ENCODE peak calls at places on chromosomes 1 and 21, in seven cellular contexts. M is A549, H is cardiac fibroblast, K is HFFc6, L is progenitor cell of endocrine pancreas, R is DND-41, E is brain microvascular endothelial cell. T is an unnamed sample.

GRCh38 chr1:224635356-224635755 is 19.2 kb downstream of the CNIH3 start:
- DNase-seq in E (peak), R (no peak), H (peak), K (peak), L (no peak), M (no peak), T (no peak)

GRCh38 chr1:164558461-164559341 is at the start of gene PBX1:
- DNase-seq in R (peak), K (peak), H (peak), M (peak), L (peak), E (peak), T (peak)

GRCh38 chr1:99669821-99670220 is 23.9 kb downstream of the PALMD start:
- DNase-seq in K (no peak), R (no peak), E (no peak), M (no peak), L (no peak), H (no peak), T (no peak)

GRCh38 chr1:214566158-214567104 is 15.0 kb upstream of the PTPN14 start:
- DNase-seq in K (peak), E (peak), R (no peak), L (no peak), H (peak), M (peak), T (no peak)

GRCh38 chr1:240190881-240191385 is 99.2 kb downstream of the FMN2 start:
- DNase-seq in M (peak), H (peak), K (peak), R (no peak), L (no peak), E (peak), T (no peak)

GRCh38 chr21:43316156-43316845 is 110.6 kb downstream of the SIK1 start:
- DNase-seq in E (no peak), R (no peak), M (no peak), L (no peak), H (no peak), K (no peak), T (no peak)

GRCh38 chr1:28885982-28886730 is 28.2 kb upstream of the EPB41 start:
- DNase-seq in L (no peak), K (no peak), R (no peak), H (no peak), E (no peak), M (no peak), T (no peak)

GRCh38 chr1:173562813-173563212 is 40.1 kb downstream of the SLC9C2 start:
- DNase-seq in M (no peak), R (no peak), L (no peak), K (no peak), E (no peak), H (no peak), T (no peak)

GRCh38 chr1:115641762-115642167 is at the start of gene VANGL1:
- DNase-seq in K (peak), L (peak), H (peak), M (peak), E (peak), R (peak), T (no peak)

GRCh38 chr1:214310010-214310409 is 29.1 kb downstream of the SMYD2 start:
- DNase-seq in K (no peak), E (no peak), H (no peak), R (no peak), L (no peak), M (no peak), T (no peak)

GRCh38 chr1:61220531-61220930 is 138.2 kb downstream of the NFIA start:
- DNase-seq in M (no peak), R (no peak), E (no peak), K (no peak), L (no peak), H (no peak), T (no peak)

GRCh38 chr1:111948209-111949131 is 41.0 kb downstream of the KCND3 start:
- DNase-seq in E (no peak), H (peak), R (peak), K (peak), M (no peak), L (no peak), T (no peak)

GRCh38 chr1:66693856-66694255 is 58.4 kb upstream of the DYNLT5 start:
- DNase-seq in M (no peak), H (no peak), L (no peak), R (no peak), E (no peak), K (no peak), T (no peak)

GRCh38 chr1:236289492-236290131 is 7.9 kb upstream of the ERO1B start:
- DNase-seq in L (no peak), H (no peak), K (no peak), M (no peak), E (no peak), R (no peak), T (no peak)

GRCh38 chr1:183306317-183307042 is 111.7 kb downstream of the NMNAT2 start:
- DNase-seq in M (peak), K (no peak), E (no peak), H (peak), L (no peak), R (no peak), T (no peak)
- TF ChIP-seq CTCF in M (peak), K (peak), E (peak), H (peak), L (peak), R (peak), T (no peak)

GRCh38 chr1:193031431-193031830 is 27.7 kb downstream of the UCHL5 start:
- DNase-seq in H (peak), M (no peak), K (peak), E (no peak), L (no peak), R (no peak), T (no peak)
- TF ChIP-seq CTCF in H (peak), M (peak), K (peak), E (peak), L (peak), R (peak), T (no peak)

DNA sequence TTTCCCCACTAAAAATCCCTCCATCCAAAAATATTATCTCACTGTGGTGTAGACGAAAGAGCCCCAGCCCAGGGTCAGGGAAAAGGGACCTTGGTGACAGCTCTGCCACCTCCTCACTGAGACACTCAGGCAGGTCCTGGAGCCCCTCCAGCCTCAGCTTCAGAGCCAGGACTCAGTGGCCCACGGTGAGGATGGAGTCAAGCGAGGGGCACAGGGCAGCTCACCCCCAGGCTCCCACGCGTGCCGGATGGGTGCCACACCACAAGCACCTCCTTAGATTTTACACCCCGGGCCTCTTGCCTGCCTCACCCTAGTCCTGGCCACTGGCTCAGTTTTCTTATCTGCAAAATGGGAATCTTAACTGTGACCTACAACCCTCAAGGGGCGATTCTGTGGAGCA is 131.5 kb upstream of the RUNX3 start:
- DNase-seq in E (no peak), L (no peak), K (no peak), M (no peak), H (no peak), R (no peak), T (no peak)
- TF ChIP-seq CTCF in E (no peak), L (no peak), K (no peak), M (no peak), H (no peak), R (no peak), T (no peak)

DNA sequence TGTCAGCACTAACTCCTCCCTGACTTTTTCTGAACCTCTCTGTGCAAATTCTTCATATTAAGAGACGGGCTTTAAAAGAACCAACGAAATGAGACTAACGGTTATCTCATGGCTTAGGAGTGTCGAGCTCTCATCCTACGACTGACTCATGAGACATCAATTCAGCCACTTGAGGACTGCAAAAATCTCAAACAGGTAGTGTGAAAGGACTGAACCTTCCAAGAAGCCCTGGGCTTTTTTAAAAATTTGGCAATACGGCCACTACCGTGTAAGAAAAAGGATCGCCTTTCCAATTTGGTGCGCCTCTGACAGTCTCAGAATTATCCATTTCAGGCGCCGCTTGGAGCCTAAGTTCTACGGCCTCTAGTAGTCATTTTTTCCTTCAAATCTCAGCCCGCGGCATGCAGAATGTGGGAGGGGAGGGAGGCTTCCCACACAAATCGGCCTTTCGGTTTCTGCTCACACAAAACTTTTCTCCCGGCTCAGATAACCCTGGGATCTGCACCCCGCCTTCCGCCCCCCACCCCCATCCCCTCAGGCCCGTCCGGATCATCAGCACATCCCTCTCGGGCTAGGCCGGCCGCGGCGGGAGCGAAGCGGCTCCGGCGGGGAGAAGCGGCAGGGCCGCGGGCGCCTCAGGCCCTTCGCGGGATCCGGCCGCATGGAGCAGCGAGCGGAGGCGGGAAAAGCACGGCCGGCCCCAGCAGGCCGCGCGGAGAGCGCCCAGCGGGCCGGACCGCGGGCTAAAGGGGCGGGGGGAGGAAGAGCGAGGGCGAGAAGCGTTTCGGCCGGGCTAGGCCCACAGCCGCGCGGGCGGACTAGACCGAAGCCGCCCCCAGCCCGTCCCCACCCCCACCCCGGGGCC is 606 bp downstream of the HNRNPR start:
- DNase-seq in R (peak), M (no peak), K (peak), L (no peak), E (peak), H (peak), T (no peak)
- TF ChIP-seq CTCF in R (no peak), M (no peak), K (no peak), L (no peak), E (no peak), H (no peak), T (no peak)

GRCh38 chr21:38669186-38669585 is 136.5 kb upstream of the ETS2 start:
- DNase-seq in K (peak), L (no peak), E (peak), R (peak), M (peak), H (peak), T (no peak)
- TF ChIP-seq CTCF in K (peak), L (peak), E (peak), R (peak), M (peak), H (peak), T (no peak)

GRCh38 chr1:1101503-1101902 is 14.4 kb downstream of the C1orf159 start:
- DNase-seq in M (no peak), K (no peak), L (no peak), R (no peak), H (no peak), E (no peak), T (no peak)
- TF ChIP-seq CTCF in M (no peak), K (no peak), L (no peak), R (no peak), H (no peak), E (no peak), T (no peak)

DNA sequence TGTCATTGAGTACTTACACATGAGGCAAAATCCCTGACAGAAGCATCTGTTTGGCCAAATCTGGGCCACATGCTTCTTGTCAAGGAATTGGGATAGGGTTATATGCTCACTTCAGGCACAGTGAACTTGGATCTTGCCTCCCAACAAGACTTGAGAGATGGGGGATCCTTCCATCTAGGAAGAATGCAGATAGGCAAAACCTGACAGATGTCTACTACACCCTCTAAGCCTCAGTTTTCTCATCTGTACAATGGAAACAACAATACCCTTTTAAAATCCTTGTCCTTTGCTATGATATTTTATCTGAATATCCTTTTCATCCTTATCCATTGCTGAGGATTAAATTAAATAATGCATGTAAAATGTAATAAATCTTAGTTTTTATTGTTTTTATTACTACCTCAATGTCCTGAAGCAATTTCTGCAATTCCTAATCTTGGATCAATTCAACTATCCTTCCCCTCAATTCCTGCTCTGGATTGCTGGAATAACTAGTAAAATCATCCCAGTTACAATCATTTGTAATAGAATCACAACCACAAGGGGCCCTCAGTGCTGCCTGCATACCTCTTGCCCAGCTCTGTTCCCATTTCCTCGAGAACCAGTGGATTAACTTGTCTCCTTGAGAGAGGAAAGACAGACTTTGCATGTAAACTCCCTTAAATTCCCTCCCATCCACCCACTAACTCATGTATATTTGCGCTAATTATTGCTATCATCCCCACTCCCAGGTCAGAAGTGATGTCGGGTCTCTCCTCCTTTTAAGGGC is 8.1 kb upstream of the XPR1 start:
- DNase-seq in R (no peak), K (peak), H (peak), M (peak), L (no peak), E (peak), T (no peak)
- TF ChIP-seq CTCF in R (no peak), K (peak), H (peak), M (peak), L (peak), E (peak), T (no peak)

GRCh38 chr1:21610989-21611388 is 58.2 kb downstream of the RAP1GAP start:
- DNase-seq in M (no peak), H (no peak), E (no peak), R (no peak), L (no peak), K (no peak), T (no peak)

GRCh38 chr1:21613072-21613867 is 55.9 kb downstream of the RAP1GAP start:
- DNase-seq in R (no peak), H (no peak), K (no peak), L (no peak), M (no peak), E (no peak), T (no peak)

GRCh38 chr1:21607549-21608529 is 61.3 kb downstream of the RAP1GAP start:
- DNase-seq in R (peak), L (peak), E (peak), K (peak), H (peak), M (peak), T (peak)

GRCh38 chr1:21608813-21609212 is 60.3 kb downstream of the RAP1GAP start:
- DNase-seq in E (no peak), M (no peak), H (no peak), K (no peak), L (no peak), R (no peak), T (no peak)

DNA sequence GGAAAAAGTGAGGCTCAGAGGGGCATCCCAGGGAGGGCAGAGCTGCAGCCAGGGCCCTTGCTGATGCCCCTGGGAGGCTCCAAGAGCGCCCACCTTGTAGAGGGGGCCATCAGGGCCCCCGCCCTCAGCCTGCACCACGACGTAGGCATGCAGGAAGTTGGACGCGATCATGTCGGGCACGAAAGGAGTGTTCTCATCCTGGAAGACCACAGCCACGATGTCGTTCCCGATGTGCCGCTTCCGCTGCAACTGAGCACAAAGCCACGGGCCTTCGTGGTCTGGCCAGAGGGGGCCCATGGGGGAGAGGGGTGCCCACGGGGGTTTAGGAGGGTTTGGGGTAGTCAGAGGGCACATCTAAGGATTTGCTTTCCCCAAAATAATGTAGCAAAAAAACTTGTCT is 59.1 kb downstream of the RAP1GAP start:
- DNase-seq in R (no peak), K (no peak), L (no peak), E (no peak), H (no peak), M (no peak), T (no peak)
- TF ChIP-seq CTCF in R (no peak), K (no peak), L (no peak), E (no peak), H (no peak), M (no peak), T (no peak)